ENCODE peak calls at places on chromosomes 5 and 9, in nine cellular contexts. D is astrocyte, T is A549, X is cardiac muscle cell, Y is Peyer's patch, Z is PC-9, E is psoas muscle, I is colonic mucosa, N is sigmoid colon. F is an unnamed sample.

GRCh38 chr5:14108170-14108996 is 34.8 kb upstream of the TRIO start:
- DNase-seq in D (peak; percentile 69), T (peak; percentile 74), X (peak; percentile 87), Y (peak; percentile 53), Z (no peak), E (peak; percentile 29), I (peak; percentile 78), N (peak; percentile 86), F (peak; percentile 78)

GRCh38 chr5:14685757-14686156 is 21.2 kb downstream of the OTULIN start:
- DNase-seq in D (peak; percentile 45), T (peak; percentile 62), X (peak; percentile 70), Y (no peak), Z (peak; percentile 39), E (no peak), I (peak; percentile 33), N (no peak), F (peak; percentile 70)

GRCh38 chr5:91438871-91439270 is 55.8 kb upstream of the ARRDC3 start:
- DNase-seq in D (no peak), T (no peak), X (no peak), Y (no peak), Z (no peak), E (no peak), I (peak; percentile 36), N (no peak), F (no peak)

GRCh38 chr5:68646142-68646541 is 430.6 kb downstream of the PIK3R1 start:
- DNase-seq in D (peak; percentile 7), T (no peak), X (peak; percentile 38), Y (no peak), Z (no peak), E (no peak), I (no peak), N (no peak), F (no peak)

GRCh38 chr9:122129969-122130368 is 29.6 kb downstream of the NDUFA8 start:
- DNase-seq in D (no peak), T (no peak), X (no peak), Y (no peak), Z (no peak), E (no peak), I (no peak), N (no peak), F (no peak)

GRCh38 chr5:167944121-167944858 is 347.2 kb upstream of the WWC1 start:
- DNase-seq in D (no peak), T (no peak), X (no peak), Y (no peak), Z (no peak), E (no peak), I (no peak), N (no peak), F (no peak)

GRCh38 chr5:171484460-171484899 is 65.0 kb downstream of the FGF18 start:
- DNase-seq in D (no peak), T (peak; percentile 73), X (peak; percentile 42), Y (no peak), Z (no peak), E (peak; percentile 41), I (peak; percentile 38), N (no peak), F (peak; percentile 6)

GRCh38 chr9:71355884-71356283 is 234.5 kb upstream of the TRPM3 start:
- DNase-seq in D (no peak), T (no peak), X (no peak), Y (no peak), Z (no peak), E (no peak), I (no peak), N (no peak), F (no peak)

GRCh38 chr5:52898961-52899680 is 90.0 kb upstream of the ITGA2 start:
- DNase-seq in D (no peak), T (no peak), X (no peak), Y (no peak), Z (no peak), E (no peak), I (no peak), N (no peak), F (no peak)

GRCh38 chr5:114018178-114018577 is 343.7 kb upstream of the KCNN2 start:
- DNase-seq in D (no peak), T (no peak), X (no peak), Y (no peak), Z (no peak), E (no peak), I (no peak), N (no peak), F (no peak)

GRCh38 chr9:86193088-86193487 is 66.4 kb downstream of the C9orf153 start:
- DNase-seq in D (no peak), T (no peak), X (no peak), Y (no peak), Z (no peak), E (no peak), I (no peak), N (no peak), F (no peak)

GRCh38 chr5:134097221-134097620 is 17.3 kb upstream of the TCF7 start:
- DNase-seq in D (peak; percentile 40), T (no peak), X (no peak), Y (no peak), Z (no peak), E (no peak), I (no peak), N (no peak), F (no peak)

GRCh38 chr5:102625940-102626339 is 127.1 kb upstream of the SLCO6A1 start:
- DNase-seq in D (no peak), T (no peak), X (no peak), Y (no peak), Z (no peak), E (no peak), I (no peak), N (no peak), F (no peak)

GRCh38 chr9:127214421-127215265 is 49.9 kb upstream of the GARNL3 start:
- DNase-seq in D (peak; percentile 38), T (peak; percentile 87), X (peak; percentile 59), Y (peak; percentile 52), Z (peak; percentile 49), E (no peak), I (peak; percentile 65), N (no peak), F (peak; percentile 40)

GRCh38 chr9:92590386-92590785 is 54.6 kb upstream of the ECM2 start:
- DNase-seq in D (peak; percentile 31), T (no peak), X (peak; percentile 88), Y (no peak), Z (no peak), E (peak; percentile 59), I (peak; percentile 51), N (peak; percentile 91), F (no peak)

DNA sequence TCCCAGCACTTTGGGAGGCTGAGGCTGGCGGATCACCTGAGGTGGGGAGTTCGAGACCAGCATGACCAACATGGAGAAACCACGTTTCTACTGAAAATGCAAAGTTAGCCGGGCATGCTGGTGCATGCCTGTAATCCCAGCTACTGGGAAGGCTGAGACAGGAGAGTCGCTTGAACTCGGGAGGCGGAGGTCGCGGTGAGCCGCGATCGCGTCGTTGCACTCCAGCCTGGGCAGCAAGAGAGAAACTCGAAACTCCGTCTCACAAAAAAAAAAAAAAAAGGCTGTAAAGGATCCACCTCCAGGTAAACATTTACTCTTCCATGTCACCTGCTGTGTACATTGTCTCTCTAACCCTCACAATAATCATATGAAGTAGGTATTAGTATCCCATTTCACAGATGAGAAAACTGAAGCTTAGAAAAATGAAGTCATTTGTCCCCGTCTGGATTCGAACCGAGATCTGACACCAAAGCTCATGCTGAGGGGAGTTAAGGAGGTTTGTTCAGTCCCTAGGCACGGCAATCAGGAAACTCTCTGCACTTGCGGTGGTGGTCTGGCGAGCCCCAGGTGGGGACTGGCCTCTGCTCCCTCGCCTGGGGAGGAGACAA is 494 bp upstream of the DOCK2 start:
- DNase-seq in D (no peak), T (no peak), X (no peak), Y (no peak), Z (no peak), E (no peak), I (no peak), N (no peak), F (no peak)
- H3K4me3 ChIP-seq in D (peak overlapping the region; percentile 42), T (no peak overlapping the region), X (no peak overlapping the region), Y (peak overlapping the region; percentile 86), Z (no peak overlapping the region), E (peak overlapping the region; percentile 52), I (peak overlapping the region; percentile 47), N (peak overlapping the region; percentile 43), F (peak overlapping the region; percentile 50)

DNA sequence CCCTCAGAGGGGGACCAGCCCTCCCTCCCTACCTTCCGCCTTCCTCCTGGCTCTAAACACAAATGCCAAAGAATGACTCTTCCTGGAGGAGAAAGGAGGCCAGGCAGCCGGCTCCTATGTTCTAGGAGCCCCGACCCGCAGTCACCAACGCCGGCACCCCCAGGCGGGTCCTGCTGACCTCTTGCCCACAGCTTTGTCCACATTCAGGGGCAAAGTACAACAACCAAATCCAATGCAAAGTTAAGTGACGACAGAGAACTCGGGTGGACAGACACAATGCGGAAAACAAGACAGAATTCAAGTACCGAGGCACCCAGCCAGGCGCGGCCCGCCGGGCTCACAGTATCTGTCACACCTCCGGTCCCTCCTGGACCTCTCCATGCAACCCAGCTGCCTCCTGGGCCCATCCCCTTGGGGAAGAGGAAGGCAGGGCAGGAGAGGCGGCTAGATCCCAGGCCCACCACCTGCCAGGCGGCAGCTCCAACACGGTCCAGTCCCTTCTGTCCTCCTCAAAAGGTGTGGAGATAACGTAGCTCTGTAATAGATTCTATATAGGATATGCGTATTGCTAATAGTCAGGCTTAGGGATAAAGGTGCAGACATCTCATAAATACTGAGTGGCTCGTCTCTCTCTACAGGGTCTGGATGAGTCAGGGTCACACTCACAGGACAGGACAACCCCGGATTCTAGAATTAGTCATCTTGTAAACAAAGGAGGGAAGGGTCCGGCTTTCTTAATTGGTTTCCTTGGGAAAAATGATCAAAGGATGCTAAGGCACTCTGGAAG is 46.9 kb upstream of the UBAC1 start:
- DNase-seq in D (peak; percentile 75), T (peak; percentile 94), X (no peak), Y (no peak), Z (no peak), E (no peak), I (no peak), N (no peak), F (peak; percentile 69)
- H3K27ac ChIP-seq in D (no peak overlapping the region), T (peak overlapping the region; percentile 81), X (peak overlapping the region; percentile 30), Y (peak overlapping the region; percentile 65), Z (no peak overlapping the region), E (peak overlapping the region; percentile 36), I (peak overlapping the region; percentile 15), N (peak overlapping the region; percentile 46), F (no peak overlapping the region)

GRCh38 chr5:174724484-174725260 is at the start of gene MSX2:
- DNase-seq in D (peak; percentile 83), T (peak; percentile 98), X (peak; percentile 92), Y (peak; percentile 91), Z (no peak), E (peak; percentile 89), I (peak; percentile 84), N (peak; percentile 92), F (peak; percentile 77)
- TF ChIP-seq CTCF in D (no peak), T (peak; percentile 15), X (peak; percentile 4), Y (no peak), Z (no peak), E (no peak), I (no peak), N (no peak), F (no peak)

DNA sequence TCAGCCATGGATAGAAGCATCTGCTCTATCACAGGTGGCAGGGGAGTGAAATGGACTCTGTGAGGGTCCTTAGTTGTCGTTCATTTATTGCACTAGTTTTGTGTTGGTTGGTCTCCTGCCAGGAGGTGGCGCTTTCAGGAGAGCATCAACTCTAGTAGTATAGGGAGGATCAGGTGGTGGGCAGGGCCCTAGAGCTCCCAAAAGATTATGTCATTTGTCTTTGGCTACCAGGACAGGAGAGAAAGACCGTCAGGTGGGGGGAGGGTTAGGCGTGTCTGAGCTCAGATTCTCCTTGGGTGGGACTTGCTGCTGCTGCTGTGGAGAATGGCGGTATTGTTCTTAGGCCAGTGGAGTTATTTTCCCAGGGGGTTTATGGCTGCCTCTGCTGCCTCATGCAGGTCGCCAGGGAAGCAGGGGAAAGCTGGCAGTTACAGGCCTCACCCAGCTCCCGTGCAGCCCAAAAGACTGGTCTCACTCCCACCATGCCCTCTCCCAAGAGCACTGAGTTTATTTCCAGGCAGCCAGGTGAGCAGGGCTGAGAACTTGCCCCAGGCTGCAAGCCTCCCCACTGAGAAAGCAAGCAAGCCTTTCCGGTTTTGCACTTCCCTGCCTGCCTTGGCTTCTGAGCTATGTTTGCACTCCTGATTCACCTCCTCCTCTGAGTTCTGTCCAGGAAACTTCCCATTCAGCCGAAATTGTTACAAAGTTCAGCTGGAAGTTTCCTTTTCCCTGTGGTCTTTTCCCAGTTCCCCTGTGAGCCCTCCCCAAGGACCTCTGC is 317.3 kb downstream of the TAF11L14 start:
- DNase-seq in D (no peak), T (peak; percentile 13), X (no peak), Y (no peak), Z (peak; percentile 78), E (no peak), I (no peak), N (no peak), F (no peak)
- H3K4me3 ChIP-seq in D (no peak overlapping the region), T (peak overlapping the region; percentile 10), X (no peak overlapping the region), Y (no peak overlapping the region), Z (peak overlapping the region; percentile 23), E (no peak overlapping the region), I (no peak overlapping the region), N (no peak overlapping the region), F (no peak overlapping the region)

F was measured in brain microvascular endothelial cell.